ENCODE peak calls at places on chromosomes 5 and 9, in four cellular contexts. W is Panc1, H is vagina, A is H9. N is an unnamed sample.

GRCh38 chr5:177609076-177610059 is 9.4 kb downstream of the B4GALT7 start:
- DNase-seq in W (no peak), H (no peak), A (no peak), N (no peak)

GRCh38 chr9:72951520-72952393 is 1.1 kb downstream of the ALDH1A1 start:
- DNase-seq in W (no peak), H (no peak), A (no peak), N (peak)

GRCh38 chr5:56202483-56202882 is 30.6 kb downstream of the ANKRD55 start:
- DNase-seq in W (no peak), H (no peak), A (no peak), N (no peak)

GRCh38 chr5:53019320-53019719 is 30.2 kb downstream of the ITGA2 start:
- DNase-seq in W (no peak), H (no peak), A (no peak), N (peak)

GRCh38 chr9:81776390-81776789 is 87.0 kb upstream of the TLE1 start:
- DNase-seq in W (no peak), H (no peak), A (no peak), N (no peak)

GRCh38 chr9:37381094-37381741 is 41.3 kb upstream of the GRHPR start:
- DNase-seq in W (no peak), H (no peak), A (no peak), N (no peak)

GRCh38 chr9:99827244-99827643 is 5.6 kb downstream of the NR4A3 start:
- DNase-seq in W (no peak), H (no peak), A (no peak), N (no peak)

GRCh38 chr9:132367613-132368305 is 13.0 kb upstream of the SETX start:
- DNase-seq in W (no peak), H (no peak), A (no peak), N (no peak)

GRCh38 chr9:18979367-18979766 is 53.6 kb downstream of the SAXO1 start:
- DNase-seq in W (no peak), H (no peak), A (no peak), N (no peak)

GRCh38 chr5:33468811-33469435 is 28.2 kb downstream of the TARS1 start:
- DNase-seq in W (no peak), H (no peak), A (no peak), N (no peak)

GRCh38 chr5:176573564-176574296 is 24.6 kb downstream of the CDHR2 start:
- DNase-seq in W (no peak), H (no peak), A (peak), N (peak)

GRCh38 chr9:34862043-34862442 is 96.0 kb upstream of the PHF24 start:
- DNase-seq in W (no peak), H (no peak), A (no peak), N (no peak)

GRCh38 chr5:44318883-44319282 is 70.3 kb downstream of the FGF10 start:
- DNase-seq in W (no peak), H (no peak), A (no peak), N (no peak)

GRCh38 chr5:119411935-119412623 is 40.2 kb upstream of the HSD17B4 start:
- DNase-seq in W (peak), H (no peak), A (peak), N (peak)

GRCh38 chr9:117076571-117077300 is 338.1 kb downstream of the ASTN2 start:
- DNase-seq in W (no peak), H (no peak), A (no peak), N (no peak)

GRCh38 chr9:92655896-92656536 is 13.9 kb downstream of the IPPK start:
- DNase-seq in W (no peak), H (no peak), A (no peak), N (no peak)

GRCh38 chr9:687034-687785 is 154.3 kb upstream of the DMRT1 start:
- DNase-seq in W (no peak), H (no peak), A (no peak), N (no peak)
- H3K27ac ChIP-seq in W (no peak), H (peak), A (no peak), N (no peak)

DNA sequence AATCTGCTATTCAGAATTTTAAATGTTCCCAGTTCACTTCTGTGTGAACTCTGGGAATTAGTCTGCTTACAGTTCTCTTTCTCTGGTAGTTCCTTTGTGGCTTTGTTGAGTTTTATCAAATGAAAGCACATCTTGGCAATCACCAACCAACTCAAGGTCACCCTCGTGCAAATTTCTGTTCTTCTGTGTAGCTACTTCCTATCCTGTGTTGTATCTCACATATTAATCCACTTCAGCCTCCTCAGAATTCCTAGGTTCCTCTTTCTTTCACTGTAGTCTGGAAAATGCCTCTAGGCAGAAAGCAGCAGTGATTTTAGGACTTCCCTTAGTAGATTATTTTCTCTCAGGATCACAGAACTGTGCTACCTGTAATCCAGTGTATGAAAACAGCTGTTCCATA is 100.3 kb downstream of the AUH start:
- DNase-seq in W (no peak), H (no peak), A (no peak), N (no peak)
- H3K27ac ChIP-seq in W (no peak), H (no peak), A (no peak), N (no peak)

GRCh38 chr5:94707359-94707758 is 88.9 kb downstream of the SLF1 start:
- DNase-seq in W (no peak), H (no peak), A (no peak), N (no peak)
- H3K27ac ChIP-seq in W (no peak), H (no peak), A (no peak), N (no peak)

GRCh38 chr5:108561416-108562204 is 179.7 kb upstream of the FBXL17 start:
- DNase-seq in W (no peak), H (no peak), A (peak), N (no peak)
- H3K27ac ChIP-seq in W (no peak), H (peak), A (peak), N (no peak)

DNA sequence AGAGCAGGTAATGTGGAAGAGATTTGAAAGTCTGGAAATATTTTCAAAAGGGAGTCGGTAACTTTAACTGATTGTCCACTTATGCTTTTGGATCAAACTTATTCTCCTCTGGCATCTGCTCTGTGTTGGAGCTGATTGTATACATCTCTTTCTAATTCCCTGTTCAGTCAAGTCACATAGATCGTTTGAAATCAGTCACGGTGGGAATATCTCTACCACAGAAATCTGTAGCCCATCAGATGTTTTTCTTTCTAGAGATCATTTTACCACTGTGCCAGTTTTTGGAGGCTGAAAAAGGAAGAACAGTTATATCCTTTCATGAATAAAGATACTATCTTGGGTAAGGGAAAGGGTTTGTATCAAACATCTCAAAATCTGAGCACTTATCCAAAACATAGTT is 1853.3 kb downstream of the EFNA5 start:
- DNase-seq in W (no peak), H (no peak), A (no peak), N (no peak)
- H3K27ac ChIP-seq in W (no peak), H (no peak), A (no peak), N (no peak)

GRCh38 chr9:107587175-107587963 is 97.8 kb upstream of the KLF4 start:
- DNase-seq in W (no peak), H (no peak), A (no peak), N (no peak)
- H3K27ac ChIP-seq in W (peak), H (peak), A (no peak), N (no peak)

DNA sequence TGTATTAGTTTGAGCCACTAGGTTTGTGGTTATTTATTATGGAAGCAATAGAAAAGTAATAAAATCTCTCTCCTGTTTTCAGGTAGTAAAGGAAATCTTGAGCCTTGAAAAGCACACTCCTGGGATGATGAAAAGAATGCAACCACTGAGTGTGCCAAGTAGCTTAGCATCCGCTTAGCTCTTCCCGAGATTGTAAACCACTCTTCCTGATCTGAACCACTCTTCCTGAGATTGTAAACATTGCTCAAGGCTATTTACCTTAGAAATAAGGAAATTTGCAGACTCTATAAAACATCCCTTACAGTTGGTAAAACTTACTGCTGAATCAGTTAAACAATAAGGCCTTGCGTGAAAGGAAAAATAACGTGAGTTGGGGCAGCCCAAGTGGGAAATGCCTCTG is 17.4 kb upstream of the IL33 start:
- DNase-seq in W (no peak), H (no peak), A (no peak), N (no peak)
- H3K27ac ChIP-seq in W (no peak), H (peak), A (no peak), N (no peak)

GRCh38 chr9:137947012-137947411 is 69.4 kb downstream of the CACNA1B start:
- DNase-seq in W (no peak), H (no peak), A (no peak), N (no peak)

GRCh38 chr9:137949260-137949659 is 71.7 kb downstream of the CACNA1B start:
- DNase-seq in W (no peak), H (no peak), A (no peak), N (no peak)

GRCh38 chr9:137948642-137949041 is 71.1 kb downstream of the CACNA1B start:
- DNase-seq in W (no peak), H (no peak), A (no peak), N (no peak)

GRCh38 chr9:137943655-137944054 is 66.1 kb downstream of the CACNA1B start:
- DNase-seq in W (no peak), H (no peak), A (no peak), N (no peak)

DNA sequence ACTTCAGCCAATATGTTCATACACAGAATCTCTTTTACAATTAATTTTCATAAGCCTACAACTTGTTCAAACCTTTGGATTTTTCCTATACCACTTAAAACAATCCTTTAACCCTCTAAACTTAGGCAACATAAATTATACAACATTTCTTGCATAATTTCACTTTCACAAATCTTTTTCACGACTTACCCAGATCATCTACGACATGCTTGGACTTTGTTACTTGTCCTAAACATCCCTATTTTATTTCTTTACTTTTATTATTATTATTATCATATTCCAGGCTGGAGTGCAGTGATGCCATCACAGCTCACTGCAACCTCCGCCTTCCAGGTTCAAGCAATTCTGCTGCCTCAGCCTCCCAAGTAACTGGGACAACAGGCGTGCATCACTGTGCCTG is 68.0 kb downstream of the CACNA1B start:
- DNase-seq in W (no peak), H (no peak), A (no peak), N (peak)
- H3K27ac ChIP-seq in W (no peak), H (no peak), A (no peak), N (no peak)